ENCODE peak calls at places on chromosomes 12 and 14, in five cellular contexts. V, T, C, S and U are unnamed samples.

GRCh38 chr14:33254342-33254741 is 315.7 kb downstream of the NPAS3 start:
- DNase-seq in V (no peak), T (no peak), C (no peak), S (no peak), U (no peak)

GRCh38 chr12:54166543-54167499 is 22.0 kb downstream of the SMUG1 start:
- DNase-seq in V (no peak), T (no peak), C (no peak), S (no peak), U (no peak)

GRCh38 chr12:91978143-91978542 is 167.5 kb downstream of the BTG1 start:
- DNase-seq in V (no peak), T (no peak), C (no peak), S (no peak), U (no peak)

GRCh38 chr14:31745741-31746140 is 184.5 kb downstream of the NUBPL start:
- DNase-seq in V (no peak), T (no peak), C (no peak), S (no peak), U (no peak)

GRCh38 chr14:31206536-31207286 is 882 bp downstream of the HECTD1 start:
- DNase-seq in V (peak; percentile 71), T (no peak), C (peak; percentile 31), S (no peak), U (peak; percentile 15)

GRCh38 chr12:49562233-49562632 is 5.7 kb downstream of the MCRS1 start:
- DNase-seq in V (no peak), T (no peak), C (no peak), S (no peak), U (no peak)

GRCh38 chr12:120089796-120090195 is 26.8 kb downstream of the RAB35 start:
- DNase-seq in V (no peak), T (no peak), C (no peak), S (no peak), U (no peak)

GRCh38 chr12:105334568-105334967 is 4.1 kb downstream of the C12orf75 start:
- DNase-seq in V (no peak), T (no peak), C (no peak), S (no peak), U (no peak)

GRCh38 chr12:117564885-117565284 is 203.5 kb upstream of the NOS1 start:
- DNase-seq in V (no peak), T (no peak), C (no peak), S (no peak), U (no peak)

GRCh38 chr12:41190360-41190759 is 2.2 kb downstream of the PDZRN4 start:
- DNase-seq in V (no peak), T (no peak), C (peak; percentile 2), S (peak; percentile 26), U (no peak)

GRCh38 chr12:118498171-118498570 is 121.8 kb downstream of the SUDS3 start:
- DNase-seq in V (no peak), T (no peak), C (no peak), S (no peak), U (no peak)

GRCh38 chr14:96583605-96584041 is 81.4 kb downstream of the PAPOLA start:
- DNase-seq in V (no peak), T (no peak), C (no peak), S (no peak), U (no peak)

GRCh38 chr12:53984901-53985357 is at the start of gene HOXC10:
- DNase-seq in V (peak; percentile 98), T (no peak), C (peak; percentile 97), S (peak; percentile 89), U (peak; percentile 77)

GRCh38 chr12:55142896-55143870 is 17.0 kb downstream of the OR9K2 start:
- DNase-seq in V (no peak), T (peak; percentile 5), C (peak; percentile 72), S (no peak), U (no peak)

GRCh38 chr12:3303410-3304136 is 187.4 kb upstream of the PRMT8 start:
- DNase-seq in V (no peak), T (no peak), C (no peak), S (no peak), U (no peak)

GRCh38 chr14:96039633-96040311 is 610 bp downstream of the C14orf132 start:
- DNase-seq in V (no peak), T (no peak), C (no peak), S (no peak), U (no peak)

GRCh38 chr12:93139028-93139665 is 210.1 kb upstream of the EEA1 start:
- DNase-seq in V (no peak), T (no peak), C (no peak), S (no peak), U (peak; percentile 15)

GRCh38 chr12:122413516-122414404 is 8.7 kb downstream of the CLIP1 start:
- DNase-seq in V (no peak), T (no peak), C (no peak), S (no peak), U (no peak)

DNA sequence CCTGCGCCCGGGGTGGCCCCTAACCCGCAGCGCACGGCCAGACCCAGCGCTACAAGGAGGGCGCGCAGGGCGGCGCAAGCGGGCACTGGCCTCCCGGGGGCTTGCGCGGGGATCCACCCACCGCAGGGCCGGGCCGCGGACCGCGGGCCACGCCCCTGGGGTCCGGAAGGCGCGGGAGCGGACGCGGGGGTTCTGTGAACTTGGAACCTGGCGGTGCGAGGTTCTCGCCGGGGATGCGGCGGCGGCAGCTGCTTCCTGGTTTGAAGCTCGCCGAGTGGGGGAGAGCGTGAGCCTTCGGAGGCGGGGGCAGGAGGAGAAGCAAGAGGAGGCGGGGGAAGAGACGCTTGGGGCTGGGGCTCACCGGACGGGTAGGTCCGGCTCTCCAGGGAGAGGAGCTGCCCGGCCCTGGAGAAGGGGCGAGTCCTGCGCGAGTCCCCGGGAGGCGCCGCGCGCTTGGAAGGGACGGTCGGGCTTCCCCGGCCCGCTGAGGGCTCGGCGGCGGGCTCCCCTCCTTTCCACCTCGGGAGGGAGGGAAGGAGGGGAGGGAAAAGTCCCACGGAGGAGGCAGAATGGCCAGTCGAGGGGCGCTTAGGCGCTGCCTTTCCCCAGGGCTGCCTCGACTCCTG is at the start of gene PRKCH:
- DNase-seq in V (peak; percentile 91), T (peak; percentile 36), C (peak; percentile 74), S (peak; percentile 27), U (peak; percentile 78)
- TF ChIP-seq POLR2A in V (peak; percentile 23), T (no peak), C (no peak), S (no peak), U (no peak)

DNA sequence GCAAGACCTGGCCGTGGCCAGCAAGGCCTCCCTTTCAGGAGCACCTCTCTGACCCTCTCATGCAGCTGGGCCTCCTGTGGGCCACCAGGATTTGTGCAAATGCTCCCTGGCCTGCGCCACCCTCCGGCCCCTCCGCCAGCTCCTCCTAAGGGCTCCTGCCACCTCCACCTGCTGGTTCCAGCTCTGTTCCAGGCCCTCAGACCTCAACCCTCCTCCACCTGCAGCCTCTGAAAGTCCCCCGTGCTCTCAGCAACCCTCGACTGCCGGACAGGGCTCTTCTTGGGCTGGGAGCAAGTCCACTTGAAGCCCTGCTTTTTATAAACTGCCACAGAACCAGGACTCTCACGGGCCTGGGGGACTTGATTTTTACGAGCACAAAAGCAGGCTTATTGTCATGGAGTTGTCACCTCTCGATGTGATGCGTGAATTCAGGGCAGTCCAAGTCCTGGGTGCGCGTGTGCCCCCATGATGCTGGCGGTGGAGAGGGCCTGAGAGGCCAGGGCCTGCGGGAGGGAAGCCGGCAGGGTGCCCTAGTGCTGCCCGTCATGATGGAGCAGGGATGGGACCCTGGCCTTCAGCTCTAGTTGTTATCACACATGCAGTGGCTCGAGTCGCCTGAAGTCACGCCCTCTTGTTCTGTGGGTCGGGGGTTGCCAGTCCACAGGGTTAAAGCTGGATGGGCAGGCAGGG is 9.1 kb downstream of the TEDC1 start:
- DNase-seq in V (no peak), T (no peak), C (no peak), S (no peak), U (peak; percentile 16)
- TF ChIP-seq POLR2A in V (no peak), T (no peak), C (no peak), S (no peak), U (no peak)

DNA sequence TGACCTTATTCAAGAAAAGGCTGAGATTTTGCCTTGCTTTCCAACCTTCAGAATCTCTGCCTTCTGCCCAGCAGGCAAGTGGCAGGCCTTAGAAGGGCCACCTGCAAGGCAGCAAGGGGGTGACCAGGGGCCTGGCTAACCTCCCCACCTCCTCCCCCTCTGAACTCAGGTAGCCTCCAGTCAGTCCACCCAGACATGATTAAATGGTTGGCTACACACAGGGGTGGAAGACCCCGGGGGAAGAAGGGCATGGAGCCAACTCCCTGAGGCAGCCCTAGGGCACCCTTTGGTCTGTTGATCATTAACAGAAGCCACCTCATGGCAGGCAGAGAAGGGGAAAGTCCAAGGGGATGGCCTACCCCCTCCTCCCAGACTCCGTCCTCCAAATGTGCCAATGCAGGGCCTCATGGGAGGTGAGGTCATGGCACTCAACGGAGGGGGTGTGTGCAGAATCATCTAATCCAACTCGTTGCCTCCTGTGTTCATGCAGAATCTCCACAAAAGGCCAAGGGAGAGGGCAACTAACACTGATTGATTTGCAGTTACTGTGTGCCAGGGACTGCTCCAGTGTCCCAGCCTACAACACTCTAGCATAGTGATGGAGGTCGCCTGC is 8.5 kb downstream of the ZFP36L1 start:
- DNase-seq in V (peak; percentile 76), T (no peak), C (no peak), S (peak; percentile 41), U (no peak)
- TF ChIP-seq POLR2A in V (no peak), T (no peak), C (no peak), S (no peak), U (no peak)

DNA sequence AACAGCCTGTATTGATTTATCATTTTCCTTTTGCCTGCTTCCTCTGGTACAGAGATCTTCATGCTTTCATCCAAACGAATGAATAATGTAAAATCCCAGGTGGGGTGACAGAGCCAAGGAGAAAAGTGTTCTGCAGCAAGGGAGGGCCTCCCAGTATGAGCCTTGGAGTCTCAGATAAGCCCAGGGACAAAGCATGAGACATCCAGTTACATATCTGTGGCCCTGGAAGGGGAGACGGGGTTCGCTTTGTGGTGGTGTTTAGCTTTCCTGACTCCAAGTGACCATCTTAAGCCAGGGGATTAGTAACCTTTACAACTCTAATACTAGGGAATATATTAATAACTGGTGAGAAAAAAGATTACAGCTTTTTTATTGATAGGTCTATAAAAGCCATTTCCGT is 177.1 kb downstream of the ETV6 start:
- DNase-seq in V (no peak), T (no peak), C (peak; percentile 33), S (no peak), U (no peak)
- TF ChIP-seq POLR2A in V (no peak), T (no peak), C (no peak), S (no peak), U (no peak)